ENCODE peak calls at places on chromosomes 13 and 19, in eight cellular contexts. E is NCI-H1417 treated with DMSO at 0.1 percent for 48 hours; P is central memory CD4-positive, alpha-beta T cell; S is activated gamma-delta T cell treated with Interleukin-2 at 50 U/mL for 16 hours; F is thoracic aorta; H is activated naive CD8-positive, alpha-beta T cell treated with anti-CD3 and anti-CD28 coated beads, Interleukin-2, amount 50 U/mL, for 24 hours; B is activated T-helper 2 cell treated with anti-CD3 and anti-CD28 coated beads, Interferon-gamma antibody, Interleukin-2, Interleukin-4, amounts not matched to agents 10 μg/mL and 5 μg/mL and 100 μg/mL, durations not matched to agents 14 hours and 24 hours and 36 hours; L is lung microvascular endothelial cell. K is an unnamed sample.

GRCh38 chr19:19109601-19110000 is 28.7 kb downstream of the TMEM161A start:
- DNase-seq in E (no peak), P (no peak), S (no peak), F (no peak), H (no peak), B (no peak), L (no peak), K (no peak)

GRCh38 chr13:45047394-45048328 is 58.3 kb downstream of the GPALPP1 start:
- DNase-seq in E (peak), P (peak), S (peak), F (peak), H (peak), B (peak), L (peak), K (peak)

GRCh38 chr13:91405240-91405639 is 6.8 kb downstream of the GPC5 start:
- DNase-seq in E (no peak), P (no peak), S (no peak), F (no peak), H (no peak), B (no peak), L (no peak), K (no peak)

GRCh38 chr13:32378012-32378411 is 49.9 kb downstream of the N4BP2L1 start:
- DNase-seq in E (no peak), P (no peak), S (no peak), F (no peak), H (no peak), B (no peak), L (no peak), K (no peak)

GRCh38 chr19:17420267-17420924 is 549 bp downstream of the MVB12A start:
- DNase-seq in E (no peak), P (no peak), S (peak), F (no peak), H (peak), B (peak), L (peak), K (no peak)

GRCh38 chr19:33724723-33725060 is 72.0 kb upstream of the KCTD15 start:
- DNase-seq in E (no peak), P (no peak), S (no peak), F (no peak), H (no peak), B (no peak), L (no peak), K (no peak)

GRCh38 chr19:18832331-18833140 is 777 bp downstream of the UPF1 start:
- DNase-seq in E (no peak), P (no peak), S (no peak), F (no peak), H (peak), B (peak), L (peak), K (no peak)

GRCh38 chr13:33610471-33611015 is 207.4 kb upstream of the RFC3 start:
- DNase-seq in E (no peak), P (peak), S (peak), F (no peak), H (peak), B (peak), L (peak), K (no peak)

GRCh38 chr19:34475975-34476594 is 5.5 kb upstream of the WTIP start:
- DNase-seq in E (no peak), P (no peak), S (no peak), F (no peak), H (no peak), B (no peak), L (no peak), K (no peak)

GRCh38 chr19:46296722-46297431 is at the start of gene HIF3A:
- DNase-seq in E (no peak), P (no peak), S (no peak), F (no peak), H (no peak), B (no peak), L (peak), K (no peak)

GRCh38 chr13:36724141-36724540 is 50.3 kb downstream of the SERTM1 start:
- DNase-seq in E (no peak), P (no peak), S (no peak), F (no peak), H (no peak), B (no peak), L (no peak), K (no peak)

GRCh38 chr13:42836930-42837329 is 55.5 kb downstream of the FAM216B start:
- DNase-seq in E (no peak), P (no peak), S (no peak), F (no peak), H (no peak), B (no peak), L (peak), K (no peak)

GRCh38 chr19:2549701-2550191 is 73.8 kb downstream of the GADD45B start:
- DNase-seq in E (no peak), P (no peak), S (no peak), F (no peak), H (no peak), B (no peak), L (peak), K (no peak)

GRCh38 chr13:50320297-50320862 is 305.1 kb downstream of the KCNRG start:
- DNase-seq in E (no peak), P (no peak), S (no peak), F (no peak), H (no peak), B (no peak), L (peak), K (no peak)

GRCh38 chr19:49546825-49547565 is 19.2 kb downstream of the RCN3 start:
- DNase-seq in E (no peak), P (peak), S (peak), F (peak), H (peak), B (peak), L (peak), K (peak)

GRCh38 chr19:51327066-51327985 is 14.6 kb downstream of the VSIG10L start:
- DNase-seq in E (no peak), P (peak), S (peak), F (no peak), H (peak), B (peak), L (peak), K (peak)

GRCh38 chr19:40947573-40947972 is 43.5 kb upstream of the CYP2B6 start:
- DNase-seq in E (no peak), P (no peak), S (no peak), F (no peak), H (no peak), B (no peak), L (no peak), K (no peak)

GRCh38 chr13:113103646-113104045 is 1.9 kb upstream of the F7 start:
- DNase-seq in E (no peak), P (no peak), S (no peak), F (no peak), H (no peak), B (no peak), L (no peak), K (no peak)

GRCh38 chr13:97659602-97660001 is 225.6 kb downstream of the RAP2A start:
- DNase-seq in E (no peak), P (no peak), S (no peak), F (no peak), H (no peak), B (no peak), L (peak), K (no peak)

GRCh38 chr13:74573654-74574053 is 439.4 kb upstream of the KLF12 start:
- DNase-seq in E (no peak), P (no peak), S (no peak), F (no peak), H (peak), B (no peak), L (no peak), K (no peak)

GRCh38 chr19:46040125-46040524 is 677 bp downstream of the IGFL4 start:
- DNase-seq in E (no peak), P (no peak), S (no peak), F (no peak), H (no peak), B (no peak), L (no peak), K (no peak)

GRCh38 chr13:22168437-22168836 is 497.6 kb downstream of the FGF9 start:
- DNase-seq in E (no peak), P (no peak), S (no peak), F (no peak), H (no peak), B (no peak), L (no peak), K (no peak)

GRCh38 chr19:39408392-39409206 is 2.0 kb downstream of the ZFP36 start:
- DNase-seq in E (no peak), P (peak), S (no peak), F (no peak), H (no peak), B (no peak), L (peak), K (no peak)

GRCh38 chr19:35021596-35021995 is 8.7 kb upstream of the SCN1B start:
- DNase-seq in E (no peak), P (no peak), S (no peak), F (no peak), H (no peak), B (no peak), L (no peak), K (no peak)

GRCh38 chr19:49422407-49423277 is 599 bp downstream of the PTH2 start:
- DNase-seq in E (no peak), P (no peak), S (peak), F (no peak), H (peak), B (peak), L (peak), K (no peak)

GRCh38 chr13:24276310-24276709 is 33.1 kb upstream of the C1QTNF9 start:
- DNase-seq in E (no peak), P (peak), S (no peak), F (no peak), H (no peak), B (no peak), L (peak), K (no peak)

GRCh38 chr13:56457535-56458200 is 683.0 kb upstream of the PRR20A start:
- DNase-seq in E (no peak), P (no peak), S (no peak), F (no peak), H (no peak), B (no peak), L (no peak), K (no peak)

K was measured in CMK.